ENCODE peak calls at places on chromosomes 11 and 22, in seven cellular contexts. One of them, this sample, is unnamed.

GRCh38 chr11:33177676-33178336 is 16.5 kb upstream of the CSTF3 start:
- DNase-seq in A172: no peak
- DNase-seq in endothelial cell of umbilical vein: no peak
- DNase-seq in stimulated activated CD8-positive, alpha-beta memory T cell treated with anti-CD3 and anti-CD28 coated beads, Interleukin-7, amount 100 ng/mL, for 24 hours: no peak
- DNase-seq in ACHN: no peak
- DNase-seq in posterior cingulate gyrus: no peak
- DNase-seq in activated naive CD8-positive, alpha-beta T cell treated with anti-CD3 and anti-CD28 coated beads for 36 hours: no peak
- DNase-seq in this sample: no peak

GRCh38 chr11:128235958-128236357 is 351.4 kb downstream of the ETS1 start:
- DNase-seq in A172: no peak
- DNase-seq in endothelial cell of umbilical vein: peak
- DNase-seq in stimulated activated CD8-positive, alpha-beta memory T cell treated with anti-CD3 and anti-CD28 coated beads, Interleukin-7, amount 100 ng/mL, for 24 hours: no peak
- DNase-seq in ACHN: no peak
- DNase-seq in posterior cingulate gyrus: no peak
- DNase-seq in activated naive CD8-positive, alpha-beta T cell treated with anti-CD3 and anti-CD28 coated beads for 36 hours: no peak
- DNase-seq in this sample: no peak

GRCh38 chr11:69439651-69440464 is 41.6 kb upstream of the LINC01488 start:
- DNase-seq in A172: no peak
- DNase-seq in endothelial cell of umbilical vein: no peak
- DNase-seq in stimulated activated CD8-positive, alpha-beta memory T cell treated with anti-CD3 and anti-CD28 coated beads, Interleukin-7, amount 100 ng/mL, for 24 hours: no peak
- DNase-seq in ACHN: no peak
- DNase-seq in posterior cingulate gyrus: no peak
- DNase-seq in activated naive CD8-positive, alpha-beta T cell treated with anti-CD3 and anti-CD28 coated beads for 36 hours: no peak
- DNase-seq in this sample: no peak

GRCh38 chr11:68992743-68993255 is 12.0 kb upstream of the MRGPRD start:
- DNase-seq in A172: no peak
- DNase-seq in endothelial cell of umbilical vein: no peak
- DNase-seq in stimulated activated CD8-positive, alpha-beta memory T cell treated with anti-CD3 and anti-CD28 coated beads, Interleukin-7, amount 100 ng/mL, for 24 hours: no peak
- DNase-seq in ACHN: no peak
- DNase-seq in posterior cingulate gyrus: no peak
- DNase-seq in activated naive CD8-positive, alpha-beta T cell treated with anti-CD3 and anti-CD28 coated beads for 36 hours: no peak
- DNase-seq in this sample: no peak

GRCh38 chr22:19750666-19751490 is 9.7 kb upstream of the TBX1 start:
- DNase-seq in A172: peak
- DNase-seq in endothelial cell of umbilical vein: no peak
- DNase-seq in stimulated activated CD8-positive, alpha-beta memory T cell treated with anti-CD3 and anti-CD28 coated beads, Interleukin-7, amount 100 ng/mL, for 24 hours: no peak
- DNase-seq in ACHN: peak
- DNase-seq in posterior cingulate gyrus: no peak
- DNase-seq in activated naive CD8-positive, alpha-beta T cell treated with anti-CD3 and anti-CD28 coated beads for 36 hours: no peak
- DNase-seq in this sample: no peak

GRCh38 chr11:72105888-72106287 is at the start of gene TOMT:
- DNase-seq in A172: no peak
- DNase-seq in endothelial cell of umbilical vein: no peak
- DNase-seq in stimulated activated CD8-positive, alpha-beta memory T cell treated with anti-CD3 and anti-CD28 coated beads, Interleukin-7, amount 100 ng/mL, for 24 hours: no peak
- DNase-seq in ACHN: no peak
- DNase-seq in posterior cingulate gyrus: no peak
- DNase-seq in activated naive CD8-positive, alpha-beta T cell treated with anti-CD3 and anti-CD28 coated beads for 36 hours: no peak
- DNase-seq in this sample: no peak

GRCh38 chr22:39283312-39284141 is 35.9 kb downstream of the RPL3 start:
- DNase-seq in A172: peak
- DNase-seq in endothelial cell of umbilical vein: peak
- DNase-seq in stimulated activated CD8-positive, alpha-beta memory T cell treated with anti-CD3 and anti-CD28 coated beads, Interleukin-7, amount 100 ng/mL, for 24 hours: no peak
- DNase-seq in ACHN: peak
- DNase-seq in posterior cingulate gyrus: peak
- DNase-seq in activated naive CD8-positive, alpha-beta T cell treated with anti-CD3 and anti-CD28 coated beads for 36 hours: no peak
- DNase-seq in this sample: no peak

GRCh38 chr11:103067118-103067517 is 24.8 kb downstream of the DCUN1D5 start:
- DNase-seq in A172: no peak
- DNase-seq in endothelial cell of umbilical vein: no peak
- DNase-seq in stimulated activated CD8-positive, alpha-beta memory T cell treated with anti-CD3 and anti-CD28 coated beads, Interleukin-7, amount 100 ng/mL, for 24 hours: no peak
- DNase-seq in ACHN: no peak
- DNase-seq in posterior cingulate gyrus: no peak
- DNase-seq in activated naive CD8-positive, alpha-beta T cell treated with anti-CD3 and anti-CD28 coated beads for 36 hours: no peak
- DNase-seq in this sample: no peak

GRCh38 chr22:48373626-48374173 is 1454.0 kb downstream of the BRD1 start:
- DNase-seq in A172: no peak
- DNase-seq in endothelial cell of umbilical vein: no peak
- DNase-seq in stimulated activated CD8-positive, alpha-beta memory T cell treated with anti-CD3 and anti-CD28 coated beads, Interleukin-7, amount 100 ng/mL, for 24 hours: no peak
- DNase-seq in ACHN: no peak
- DNase-seq in posterior cingulate gyrus: no peak
- DNase-seq in activated naive CD8-positive, alpha-beta T cell treated with anti-CD3 and anti-CD28 coated beads for 36 hours: no peak
- DNase-seq in this sample: no peak

GRCh38 chr11:18329196-18329870 is 7.0 kb downstream of the GTF2H1 start:
- DNase-seq in A172: peak
- DNase-seq in endothelial cell of umbilical vein: no peak
- DNase-seq in stimulated activated CD8-positive, alpha-beta memory T cell treated with anti-CD3 and anti-CD28 coated beads, Interleukin-7, amount 100 ng/mL, for 24 hours: no peak
- DNase-seq in ACHN: peak
- DNase-seq in posterior cingulate gyrus: no peak
- DNase-seq in activated naive CD8-positive, alpha-beta T cell treated with anti-CD3 and anti-CD28 coated beads for 36 hours: no peak
- DNase-seq in this sample: no peak

GRCh38 chr11:44754876-44755552 is 28.3 kb downstream of the TSPAN18 start:
- DNase-seq in A172: no peak
- DNase-seq in endothelial cell of umbilical vein: no peak
- DNase-seq in stimulated activated CD8-positive, alpha-beta memory T cell treated with anti-CD3 and anti-CD28 coated beads, Interleukin-7, amount 100 ng/mL, for 24 hours: no peak
- DNase-seq in ACHN: no peak
- DNase-seq in posterior cingulate gyrus: no peak
- DNase-seq in activated naive CD8-positive, alpha-beta T cell treated with anti-CD3 and anti-CD28 coated beads for 36 hours: no peak
- DNase-seq in this sample: peak

GRCh38 chr22:22463855-22464540 is 44.5 kb downstream of the ZNF280B start:
- DNase-seq in A172: peak
- DNase-seq in endothelial cell of umbilical vein: peak
- DNase-seq in stimulated activated CD8-positive, alpha-beta memory T cell treated with anti-CD3 and anti-CD28 coated beads, Interleukin-7, amount 100 ng/mL, for 24 hours: peak
- DNase-seq in ACHN: peak
- DNase-seq in posterior cingulate gyrus: peak
- DNase-seq in activated naive CD8-positive, alpha-beta T cell treated with anti-CD3 and anti-CD28 coated beads for 36 hours: peak
- DNase-seq in this sample: peak

GRCh38 chr11:5369793-5370192 is 13.8 kb upstream of the OR51M1 start:
- DNase-seq in A172: peak
- DNase-seq in endothelial cell of umbilical vein: peak
- DNase-seq in stimulated activated CD8-positive, alpha-beta memory T cell treated with anti-CD3 and anti-CD28 coated beads, Interleukin-7, amount 100 ng/mL, for 24 hours: no peak
- DNase-seq in ACHN: peak
- DNase-seq in posterior cingulate gyrus: no peak
- DNase-seq in activated naive CD8-positive, alpha-beta T cell treated with anti-CD3 and anti-CD28 coated beads for 36 hours: no peak
- DNase-seq in this sample: no peak

GRCh38 chr11:106172389-106172991 is 95.0 kb downstream of the AASDHPPT start:
- DNase-seq in A172: no peak
- DNase-seq in endothelial cell of umbilical vein: no peak
- DNase-seq in stimulated activated CD8-positive, alpha-beta memory T cell treated with anti-CD3 and anti-CD28 coated beads, Interleukin-7, amount 100 ng/mL, for 24 hours: no peak
- DNase-seq in ACHN: no peak
- DNase-seq in posterior cingulate gyrus: no peak
- DNase-seq in activated naive CD8-positive, alpha-beta T cell treated with anti-CD3 and anti-CD28 coated beads for 36 hours: no peak
- DNase-seq in this sample: no peak

GRCh38 chr22:45453764-45454163 is 40.3 kb downstream of the RIBC2 start:
- DNase-seq in A172: no peak
- DNase-seq in endothelial cell of umbilical vein: no peak
- DNase-seq in stimulated activated CD8-positive, alpha-beta memory T cell treated with anti-CD3 and anti-CD28 coated beads, Interleukin-7, amount 100 ng/mL, for 24 hours: no peak
- DNase-seq in ACHN: no peak
- DNase-seq in posterior cingulate gyrus: no peak
- DNase-seq in activated naive CD8-positive, alpha-beta T cell treated with anti-CD3 and anti-CD28 coated beads for 36 hours: no peak
- DNase-seq in this sample: no peak

GRCh38 chr11:58394195-58394594 is 12.5 kb downstream of the OR5B3 start:
- DNase-seq in A172: no peak
- DNase-seq in endothelial cell of umbilical vein: peak
- DNase-seq in stimulated activated CD8-positive, alpha-beta memory T cell treated with anti-CD3 and anti-CD28 coated beads, Interleukin-7, amount 100 ng/mL, for 24 hours: no peak
- DNase-seq in ACHN: no peak
- DNase-seq in posterior cingulate gyrus: no peak
- DNase-seq in activated naive CD8-positive, alpha-beta T cell treated with anti-CD3 and anti-CD28 coated beads for 36 hours: no peak
- DNase-seq in this sample: no peak

GRCh38 chr11:118252688-118253087 is 523 bp upstream of the MPZL3 start:
- DNase-seq in A172: no peak
- DNase-seq in endothelial cell of umbilical vein: no peak
- DNase-seq in stimulated activated CD8-positive, alpha-beta memory T cell treated with anti-CD3 and anti-CD28 coated beads, Interleukin-7, amount 100 ng/mL, for 24 hours: no peak
- DNase-seq in ACHN: no peak
- DNase-seq in posterior cingulate gyrus: no peak
- DNase-seq in activated naive CD8-positive, alpha-beta T cell treated with anti-CD3 and anti-CD28 coated beads for 36 hours: no peak
- DNase-seq in this sample: no peak

GRCh38 chr22:28187612-28188011 is 268.6 kb upstream of the PITPNB start:
- DNase-seq in A172: no peak
- DNase-seq in endothelial cell of umbilical vein: no peak
- DNase-seq in stimulated activated CD8-positive, alpha-beta memory T cell treated with anti-CD3 and anti-CD28 coated beads, Interleukin-7, amount 100 ng/mL, for 24 hours: no peak
- DNase-seq in ACHN: no peak
- DNase-seq in posterior cingulate gyrus: no peak
- DNase-seq in activated naive CD8-positive, alpha-beta T cell treated with anti-CD3 and anti-CD28 coated beads for 36 hours: no peak
- DNase-seq in this sample: no peak

GRCh38 chr22:38973289-38974169 is 8.6 kb upstream of the APOBEC3B start:
- DNase-seq in A172: no peak
- DNase-seq in endothelial cell of umbilical vein: peak
- DNase-seq in stimulated activated CD8-positive, alpha-beta memory T cell treated with anti-CD3 and anti-CD28 coated beads, Interleukin-7, amount 100 ng/mL, for 24 hours: peak
- DNase-seq in ACHN: peak
- DNase-seq in posterior cingulate gyrus: no peak
- DNase-seq in activated naive CD8-positive, alpha-beta T cell treated with anti-CD3 and anti-CD28 coated beads for 36 hours: peak
- DNase-seq in this sample: peak

GRCh38 chr11:118153516-118153915 is 893 bp upstream of the SCN4B start:
- DNase-seq in A172: no peak
- DNase-seq in endothelial cell of umbilical vein: no peak
- DNase-seq in stimulated activated CD8-positive, alpha-beta memory T cell treated with anti-CD3 and anti-CD28 coated beads, Interleukin-7, amount 100 ng/mL, for 24 hours: no peak
- DNase-seq in ACHN: no peak
- DNase-seq in posterior cingulate gyrus: no peak
- DNase-seq in activated naive CD8-positive, alpha-beta T cell treated with anti-CD3 and anti-CD28 coated beads for 36 hours: no peak
- DNase-seq in this sample: no peak

GRCh38 chr11:83172551-83172950 is 15.6 kb downstream of the PCF11 start:
- DNase-seq in A172: no peak
- DNase-seq in endothelial cell of umbilical vein: no peak
- DNase-seq in stimulated activated CD8-positive, alpha-beta memory T cell treated with anti-CD3 and anti-CD28 coated beads, Interleukin-7, amount 100 ng/mL, for 24 hours: no peak
- DNase-seq in ACHN: no peak
- DNase-seq in posterior cingulate gyrus: no peak
- DNase-seq in activated naive CD8-positive, alpha-beta T cell treated with anti-CD3 and anti-CD28 coated beads for 36 hours: no peak
- DNase-seq in this sample: no peak

GRCh38 chr22:43566561-43567332 is 154.9 kb downstream of the MPPED1 start:
- DNase-seq in A172: no peak
- DNase-seq in endothelial cell of umbilical vein: no peak
- DNase-seq in stimulated activated CD8-positive, alpha-beta memory T cell treated with anti-CD3 and anti-CD28 coated beads, Interleukin-7, amount 100 ng/mL, for 24 hours: no peak
- DNase-seq in ACHN: no peak
- DNase-seq in posterior cingulate gyrus: no peak
- DNase-seq in activated naive CD8-positive, alpha-beta T cell treated with anti-CD3 and anti-CD28 coated beads for 36 hours: no peak
- DNase-seq in this sample: no peak

GRCh38 chr11:72352859-72353551 is 81.3 kb downstream of the CLPB start:
- DNase-seq in A172: no peak
- DNase-seq in endothelial cell of umbilical vein: no peak
- DNase-seq in stimulated activated CD8-positive, alpha-beta memory T cell treated with anti-CD3 and anti-CD28 coated beads, Interleukin-7, amount 100 ng/mL, for 24 hours: no peak
- DNase-seq in ACHN: no peak
- DNase-seq in posterior cingulate gyrus: peak
- DNase-seq in activated naive CD8-positive, alpha-beta T cell treated with anti-CD3 and anti-CD28 coated beads for 36 hours: no peak
- DNase-seq in this sample: no peak

GRCh38 chr22:40423246-40423753 is 52.9 kb downstream of the SGSM3 start:
- DNase-seq in A172: no peak
- DNase-seq in endothelial cell of umbilical vein: no peak
- DNase-seq in stimulated activated CD8-positive, alpha-beta memory T cell treated with anti-CD3 and anti-CD28 coated beads, Interleukin-7, amount 100 ng/mL, for 24 hours: no peak
- DNase-seq in ACHN: no peak
- DNase-seq in posterior cingulate gyrus: no peak
- DNase-seq in activated naive CD8-positive, alpha-beta T cell treated with anti-CD3 and anti-CD28 coated beads for 36 hours: no peak
- DNase-seq in this sample: no peak

GRCh38 chr11:108101090-108101775 is 20.1 kb upstream of the ACAT1 start:
- DNase-seq in A172: no peak
- DNase-seq in endothelial cell of umbilical vein: no peak
- DNase-seq in stimulated activated CD8-positive, alpha-beta memory T cell treated with anti-CD3 and anti-CD28 coated beads, Interleukin-7, amount 100 ng/mL, for 24 hours: no peak
- DNase-seq in ACHN: no peak
- DNase-seq in posterior cingulate gyrus: no peak
- DNase-seq in activated naive CD8-positive, alpha-beta T cell treated with anti-CD3 and anti-CD28 coated beads for 36 hours: no peak
- DNase-seq in this sample: no peak

GRCh38 chr22:42432020-42432596 is at the start of gene NFAM1:
- DNase-seq in A172: no peak
- DNase-seq in endothelial cell of umbilical vein: no peak
- DNase-seq in stimulated activated CD8-positive, alpha-beta memory T cell treated with anti-CD3 and anti-CD28 coated beads, Interleukin-7, amount 100 ng/mL, for 24 hours: no peak
- DNase-seq in ACHN: no peak
- DNase-seq in posterior cingulate gyrus: no peak
- DNase-seq in activated naive CD8-positive, alpha-beta T cell treated with anti-CD3 and anti-CD28 coated beads for 36 hours: no peak
- DNase-seq in this sample: no peak

GRCh38 chr11:67411785-67412152 is 3.7 kb upstream of the CARNS1 start:
- DNase-seq in A172: no peak
- DNase-seq in endothelial cell of umbilical vein: no peak
- DNase-seq in stimulated activated CD8-positive, alpha-beta memory T cell treated with anti-CD3 and anti-CD28 coated beads, Interleukin-7, amount 100 ng/mL, for 24 hours: no peak
- DNase-seq in ACHN: no peak
- DNase-seq in posterior cingulate gyrus: no peak
- DNase-seq in activated naive CD8-positive, alpha-beta T cell treated with anti-CD3 and anti-CD28 coated beads for 36 hours: no peak
- DNase-seq in this sample: peak

GRCh38 chr22:37357471-37357870 is 69.8 kb downstream of the ELFN2 start:
- DNase-seq in A172: no peak
- DNase-seq in endothelial cell of umbilical vein: no peak
- DNase-seq in stimulated activated CD8-positive, alpha-beta memory T cell treated with anti-CD3 and anti-CD28 coated beads, Interleukin-7, amount 100 ng/mL, for 24 hours: no peak
- DNase-seq in ACHN: no peak
- DNase-seq in posterior cingulate gyrus: no peak
- DNase-seq in activated naive CD8-positive, alpha-beta T cell treated with anti-CD3 and anti-CD28 coated beads for 36 hours: no peak
- DNase-seq in this sample: no peak

GRCh38 chr11:95262994-95263764 is 32.2 kb upstream of the SESN3 start:
- DNase-seq in A172: no peak
- DNase-seq in endothelial cell of umbilical vein: no peak
- DNase-seq in stimulated activated CD8-positive, alpha-beta memory T cell treated with anti-CD3 and anti-CD28 coated beads, Interleukin-7, amount 100 ng/mL, for 24 hours: no peak
- DNase-seq in ACHN: no peak
- DNase-seq in posterior cingulate gyrus: no peak
- DNase-seq in activated naive CD8-positive, alpha-beta T cell treated with anti-CD3 and anti-CD28 coated beads for 36 hours: no peak
- DNase-seq in this sample: no peak

GRCh38 chr11:45449036-45449601 is 163.0 kb upstream of the SYT13 start:
- DNase-seq in A172: no peak
- DNase-seq in endothelial cell of umbilical vein: no peak
- DNase-seq in stimulated activated CD8-positive, alpha-beta memory T cell treated with anti-CD3 and anti-CD28 coated beads, Interleukin-7, amount 100 ng/mL, for 24 hours: no peak
- DNase-seq in ACHN: no peak
- DNase-seq in posterior cingulate gyrus: peak
- DNase-seq in activated naive CD8-positive, alpha-beta T cell treated with anti-CD3 and anti-CD28 coated beads for 36 hours: no peak
- DNase-seq in this sample: no peak

GRCh38 chr11:44983786-44984185 is 33.1 kb upstream of the TP53I11 start:
- DNase-seq in A172: no peak
- DNase-seq in endothelial cell of umbilical vein: peak
- DNase-seq in stimulated activated CD8-positive, alpha-beta memory T cell treated with anti-CD3 and anti-CD28 coated beads, Interleukin-7, amount 100 ng/mL, for 24 hours: no peak
- DNase-seq in ACHN: no peak
- DNase-seq in posterior cingulate gyrus: no peak
- DNase-seq in activated naive CD8-positive, alpha-beta T cell treated with anti-CD3 and anti-CD28 coated beads for 36 hours: no peak
- DNase-seq in this sample: peak

GRCh38 chr11:17381156-17381555 is 7.3 kb downstream of the KCNJ11 start:
- DNase-seq in A172: no peak
- DNase-seq in endothelial cell of umbilical vein: no peak
- DNase-seq in stimulated activated CD8-positive, alpha-beta memory T cell treated with anti-CD3 and anti-CD28 coated beads, Interleukin-7, amount 100 ng/mL, for 24 hours: no peak
- DNase-seq in ACHN: no peak
- DNase-seq in posterior cingulate gyrus: no peak
- DNase-seq in activated naive CD8-positive, alpha-beta T cell treated with anti-CD3 and anti-CD28 coated beads for 36 hours: no peak
- DNase-seq in this sample: no peak

GRCh38 chr11:17395554-17395961 is 7.1 kb upstream of the KCNJ11 start:
- DNase-seq in A172: no peak
- DNase-seq in endothelial cell of umbilical vein: no peak
- DNase-seq in stimulated activated CD8-positive, alpha-beta memory T cell treated with anti-CD3 and anti-CD28 coated beads, Interleukin-7, amount 100 ng/mL, for 24 hours: no peak
- DNase-seq in ACHN: no peak
- DNase-seq in posterior cingulate gyrus: no peak
- DNase-seq in activated naive CD8-positive, alpha-beta T cell treated with anti-CD3 and anti-CD28 coated beads for 36 hours: no peak
- DNase-seq in this sample: no peak

GRCh38 chr11:14969922-14970323 is 2.2 kb downstream of the CALCA start:
- DNase-seq in A172: no peak
- DNase-seq in endothelial cell of umbilical vein: peak
- DNase-seq in stimulated activated CD8-positive, alpha-beta memory T cell treated with anti-CD3 and anti-CD28 coated beads, Interleukin-7, amount 100 ng/mL, for 24 hours: peak
- DNase-seq in ACHN: peak
- DNase-seq in posterior cingulate gyrus: no peak
- DNase-seq in activated naive CD8-positive, alpha-beta T cell treated with anti-CD3 and anti-CD28 coated beads for 36 hours: peak
- DNase-seq in this sample: peak

GRCh38 chr11:130490682-130491449 is 42.4 kb downstream of the ADAMTS15 start:
- DNase-seq in A172: no peak
- DNase-seq in endothelial cell of umbilical vein: no peak
- DNase-seq in stimulated activated CD8-positive, alpha-beta memory T cell treated with anti-CD3 and anti-CD28 coated beads, Interleukin-7, amount 100 ng/mL, for 24 hours: no peak
- DNase-seq in ACHN: no peak
- DNase-seq in posterior cingulate gyrus: no peak
- DNase-seq in activated naive CD8-positive, alpha-beta T cell treated with anti-CD3 and anti-CD28 coated beads for 36 hours: no peak
- DNase-seq in this sample: no peak

GRCh38 chr11:120839846-120840402 is 184.0 kb upstream of the TBCEL start:
- DNase-seq in A172: no peak
- DNase-seq in endothelial cell of umbilical vein: no peak
- DNase-seq in stimulated activated CD8-positive, alpha-beta memory T cell treated with anti-CD3 and anti-CD28 coated beads, Interleukin-7, amount 100 ng/mL, for 24 hours: no peak
- DNase-seq in ACHN: no peak
- DNase-seq in posterior cingulate gyrus: no peak
- DNase-seq in activated naive CD8-positive, alpha-beta T cell treated with anti-CD3 and anti-CD28 coated beads for 36 hours: no peak
- DNase-seq in this sample: no peak

GRCh38 chr11:125055107-125055715 is 7.9 kb upstream of the SLC37A2 start:
- DNase-seq in A172: no peak
- DNase-seq in endothelial cell of umbilical vein: no peak
- DNase-seq in stimulated activated CD8-positive, alpha-beta memory T cell treated with anti-CD3 and anti-CD28 coated beads, Interleukin-7, amount 100 ng/mL, for 24 hours: no peak
- DNase-seq in ACHN: no peak
- DNase-seq in posterior cingulate gyrus: no peak
- DNase-seq in activated naive CD8-positive, alpha-beta T cell treated with anti-CD3 and anti-CD28 coated beads for 36 hours: no peak
- DNase-seq in this sample: no peak